ENCODE peak calls at places on chromosomes 3 and 15, in four cellular contexts. P is CD4-positive, alpha-beta T cell; G is right atrium auricular region; V is body of pancreas. B is an unnamed sample.

GRCh38 chr15:80191897-80192595 is 39.2 kb downstream of the FAH start:
- DNase-seq in P (no peak), G (no peak), V (no peak), B (no peak)

GRCh38 chr15:90191795-90192494 is 9.2 kb upstream of the SEMA4B start:
- DNase-seq in P (no peak), G (peak; percentile 80), V (peak; percentile 98), B (peak; percentile 96)

GRCh38 chr15:35288580-35288979 is 203.5 kb upstream of the NANOGP8 start:
- DNase-seq in P (no peak), G (no peak), V (no peak), B (no peak)

GRCh38 chr3:54830658-54831057 is 97.2 kb downstream of the LRTM1 start:
- DNase-seq in P (no peak), G (no peak), V (no peak), B (peak; percentile 25)

GRCh38 chr15:27535445-27536129 is 563.5 kb downstream of the OCA2 start:
- DNase-seq in P (no peak), G (no peak), V (no peak), B (no peak)

GRCh38 chr15:58793862-58794261 is 22.8 kb downstream of the MINDY2 start:
- DNase-seq in P (no peak), G (no peak), V (peak; percentile 62), B (no peak)

GRCh38 chr3:113051827-113052226 is 61.0 kb downstream of the GTPBP8 start:
- DNase-seq in P (no peak), G (no peak), V (no peak), B (no peak)

GRCh38 chr3:136151219-136151618 is 44.9 kb downstream of the MSL2 start:
- DNase-seq in P (no peak), G (no peak), V (no peak), B (no peak)

GRCh38 chr3:2921903-2922302 is 188.3 kb downstream of the IL5RA start:
- DNase-seq in P (no peak), G (no peak), V (no peak), B (no peak)

GRCh38 chr15:92361321-92362090 is 32.2 kb upstream of the ST8SIA2 start:
- DNase-seq in P (no peak), G (no peak), V (no peak), B (no peak)

GRCh38 chr3:30908466-30909037 is 14.1 kb upstream of the GADL1 start:
- DNase-seq in P (no peak), G (no peak), V (no peak), B (no peak)

GRCh38 chr3:7144696-7145308 is 283.9 kb downstream of the GRM7 start:
- DNase-seq in P (no peak), G (no peak), V (peak; percentile 11), B (no peak)

GRCh38 chr3:9727041-9727595 is 4.4 kb upstream of the BRPF1 start:
- DNase-seq in P (peak; percentile 42), G (no peak), V (no peak), B (no peak)

GRCh38 chr15:37771462-37771861 is 163.0 kb upstream of the TMCO5A start:
- DNase-seq in P (no peak), G (no peak), V (no peak), B (no peak)

GRCh38 chr3:53222183-53222901 is 33.5 kb downstream of the TKT start:
- DNase-seq in P (no peak), G (no peak), V (no peak), B (no peak)

GRCh38 chr15:88256261-88257230 is at the start of gene NTRK3:
- DNase-seq in P (no peak), G (no peak), V (no peak), B (no peak)

GRCh38 chr15:66253643-66254363 is at the start of gene MEGF11:
- DNase-seq in P (no peak), G (no peak), V (peak; percentile 20), B (peak; percentile 24)

GRCh38 chr15:72758195-72758594 is 25.4 kb downstream of the ADPGK start:
- DNase-seq in P (no peak), G (no peak), V (no peak), B (no peak)

GRCh38 chr3:27758083-27758482 is 36.0 kb upstream of the EOMES start:
- DNase-seq in P (no peak), G (no peak), V (no peak), B (no peak)

GRCh38 chr3:52140792-52141191 is 13.4 kb downstream of the POC1A start:
- DNase-seq in P (no peak), G (no peak), V (no peak), B (no peak)

GRCh38 chr3:126548556-126549466 is 9.9 kb downstream of the C3orf22 start:
- DNase-seq in P (no peak), G (peak; percentile 50), V (no peak), B (peak; percentile 11)

GRCh38 chr3:59660376-59660775 is 610.6 kb upstream of the CFAP20DC start:
- DNase-seq in P (no peak), G (no peak), V (no peak), B (no peak)

GRCh38 chr3:171283248-171284222 is 176.7 kb downstream of the TNIK start:
- DNase-seq in P (no peak), G (no peak), V (no peak), B (no peak)

GRCh38 chr3:192772495-192772894 is 45.2 kb upstream of the FGF12 start:
- DNase-seq in P (no peak), G (no peak), V (no peak), B (no peak)

GRCh38 chr15:99409097-99409473 is 156.7 kb upstream of the MEF2A start:
- DNase-seq in P (peak; percentile 32), G (peak; percentile 78), V (peak; percentile 46), B (peak; percentile 67)

GRCh38 chr3:20310629-20311028 is 124.6 kb upstream of the SGO1 start:
- DNase-seq in P (no peak), G (peak; percentile 61), V (no peak), B (no peak)

GRCh38 chr3:108100906-108101305 is 10.1 kb upstream of the CD47 start:
- DNase-seq in P (no peak), G (no peak), V (no peak), B (no peak)

GRCh38 chr15:77508541-77509505 is 88.1 kb downstream of the HMG20A start:
- DNase-seq in P (no peak), G (peak; percentile 85), V (peak; percentile 65), B (no peak)

DNA sequence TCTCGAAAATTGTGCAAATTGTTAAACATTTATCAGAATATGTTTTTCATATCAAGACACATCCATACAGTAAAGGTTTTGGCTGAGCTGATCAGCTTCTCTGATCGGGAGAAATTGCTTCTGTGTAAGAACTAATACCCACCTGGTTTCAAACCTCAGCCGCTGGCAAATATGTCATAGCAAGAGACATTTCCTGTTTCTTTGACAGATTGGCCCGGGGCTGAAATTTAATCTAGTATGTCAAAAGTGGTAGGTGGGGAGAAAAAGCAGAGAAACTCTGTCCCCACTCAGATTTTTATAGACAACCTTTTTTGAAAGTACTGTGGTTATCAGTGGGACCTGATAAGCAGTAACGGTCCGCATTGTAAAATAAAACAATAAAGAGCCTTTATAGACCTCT is 88.8 kb upstream of the SLC24A5 start:
- DNase-seq in P (no peak), G (no peak), V (no peak), B (no peak)
- H3K27ac ChIP-seq in P (no peak overlapping the region), G (no peak overlapping the region), V (no peak overlapping the region), B (no peak overlapping the region)

GRCh38 chr15:22237891-22238275 is 157.6 kb downstream of the OR4M2 start:
- DNase-seq in P (no peak), G (no peak), V (no peak), B (no peak)
- H3K9me3 ChIP-seq in P (no peaks in the 10 kb centered on the region), G (no peaks in the 10 kb centered on the region), V (no peaks in the 10 kb centered on the region), B (no peaks in the 10 kb centered on the region)

GRCh38 chr3:140440446-140440845 is 237.4 kb upstream of the TRIM42 start:
- DNase-seq in P (no peak), G (no peak), V (no peak), B (no peak)

GRCh38 chr3:140436421-140436820 is 241.4 kb upstream of the TRIM42 start:
- DNase-seq in P (no peak), G (peak; percentile 44), V (no peak), B (no peak)

GRCh38 chr3:140439527-140439926 is 238.3 kb upstream of the TRIM42 start:
- DNase-seq in P (no peak), G (peak; percentile 11), V (no peak), B (no peak)

GRCh38 chr3:140441006-140441405 is 236.9 kb upstream of the TRIM42 start:
- DNase-seq in P (no peak), G (no peak), V (peak; percentile 74), B (no peak)

DNA sequence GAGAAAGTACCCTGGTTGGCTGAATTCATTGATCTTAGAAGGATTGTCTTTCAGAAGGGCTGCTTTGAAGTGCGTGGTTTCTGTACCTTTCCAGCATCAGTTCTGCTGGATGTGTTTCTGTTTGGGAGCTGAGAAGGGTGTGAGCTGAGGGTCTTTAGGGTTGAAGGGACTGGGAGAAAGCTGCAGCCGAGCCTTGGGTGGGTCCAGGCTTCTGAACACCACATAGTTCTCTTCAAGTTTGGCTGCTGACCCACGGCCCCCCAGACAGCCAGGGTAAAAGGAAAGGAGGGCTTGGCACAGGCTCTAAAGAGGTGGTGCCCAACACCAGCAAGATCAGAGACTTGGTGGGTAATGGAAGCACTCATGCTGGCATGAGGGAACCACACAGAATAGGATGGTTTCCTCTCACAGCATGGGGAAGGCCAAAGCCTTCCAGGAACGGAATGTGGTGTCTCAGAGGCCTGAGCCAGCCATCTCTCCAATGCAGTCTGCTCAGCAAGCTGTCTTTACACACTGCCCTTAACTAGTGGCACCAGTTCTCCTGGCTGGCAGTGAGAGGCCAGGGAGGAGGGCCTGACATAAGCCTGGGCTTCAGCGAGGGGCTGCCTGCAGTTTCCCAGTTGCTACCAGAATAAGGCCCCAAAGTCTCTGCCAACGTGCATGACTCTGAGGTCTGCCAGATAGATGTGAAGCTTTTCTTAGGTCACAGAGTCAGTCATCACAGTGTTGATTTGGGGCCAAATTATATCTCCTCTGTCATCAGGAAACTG is 238.9 kb upstream of the TRIM42 start:
- DNase-seq in P (no peak), G (peak; percentile 56), V (no peak), B (no peak)
- H3K27ac ChIP-seq in P (no peak overlapping the region), G (no peak overlapping the region), V (no peak overlapping the region), B (no peak overlapping the region)

DNA sequence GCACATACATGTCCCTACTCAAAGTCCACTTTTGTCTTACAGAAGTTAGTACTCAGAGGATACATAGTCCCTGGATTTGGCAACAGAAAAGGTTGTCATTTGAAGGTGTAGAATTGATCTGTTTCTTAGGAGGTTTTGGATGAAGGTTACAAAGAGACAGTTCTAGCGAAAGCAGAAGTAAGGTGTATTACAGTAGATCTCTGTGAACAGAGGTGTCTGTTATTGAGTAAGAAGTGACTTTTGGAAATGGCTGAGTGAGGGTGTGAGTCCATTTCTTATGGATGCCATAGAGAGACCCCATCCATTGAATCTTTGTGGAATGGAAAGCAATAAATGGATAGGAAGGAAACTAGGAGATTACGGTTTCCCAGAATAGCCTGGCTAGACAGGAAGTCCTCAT is 5.6 kb downstream of the ZNF662 start:
- DNase-seq in P (no peak), G (no peak), V (no peak), B (no peak)
- H3K9me3 ChIP-seq in P (peaks cover 25% of the 10 kb centered on the region), G (peaks cover 52% of the 10 kb centered on the region), V (peaks cover 32% of the 10 kb centered on the region), B (peaks cover 4% of the 10 kb centered on the region)

DNA sequence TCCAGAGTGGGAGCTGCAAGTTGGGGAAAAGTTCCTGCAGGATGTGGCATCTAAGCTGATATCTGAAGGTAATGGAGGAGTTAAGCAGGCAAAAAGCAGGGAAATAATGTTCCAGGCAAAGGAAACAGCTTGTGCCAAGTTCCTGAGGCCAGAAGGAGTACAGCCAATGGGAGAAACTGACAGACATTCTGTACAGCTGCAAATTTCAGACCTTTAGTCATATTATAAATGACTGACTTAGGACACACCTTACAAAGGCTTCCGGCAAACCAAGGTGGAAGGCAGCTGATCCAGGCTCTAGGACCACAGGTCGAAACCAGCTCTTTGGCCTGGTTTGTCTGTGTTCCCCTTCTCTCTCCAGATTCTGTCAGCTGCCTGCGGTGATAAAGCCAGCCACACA is 9.3 kb downstream of the WWTR1 start:
- DNase-seq in P (no peak), G (no peak), V (peak; percentile 14), B (no peak)
- H3K27ac ChIP-seq in P (no peak overlapping the region), G (peak overlapping the region; percentile 17), V (no peak overlapping the region), B (no peak overlapping the region)

B was measured in colonic mucosa.